ENCODE peak calls at places on chromosomes 6 and 20, in nine cellular contexts. F is cardiac muscle cell, O is right atrium auricular region, K is tibial nerve, X is fibroblast of lung, N is MM.1S, H is psoas muscle, E is AG04450, R is gastrocnemius medialis. B is an unnamed sample.
A peak's percentile ranks its signal among the peaks of the same experiment; 100 is the strongest.

GRCh38 chr6:33212857-33213165 is 4.5 kb downstream of the RING1 start:
- DNase-seq in F (no peak), O (no peak), K (no peak), X (no peak), N (no peak), H (no peak), E (no peak), R (no peak), B (no peak)

GRCh38 chr20:60087563-60088105 is 129.4 kb downstream of the CDH26 start:
- DNase-seq in F (peak; percentile 33), O (no peak), K (no peak), X (peak; percentile 16), N (no peak), H (no peak), E (no peak), R (no peak), B (no peak)

GRCh38 chr20:41600926-41601631 is 17.1 kb downstream of the CHD6 start:
- DNase-seq in F (no peak), O (no peak), K (no peak), X (no peak), N (no peak), H (no peak), E (no peak), R (no peak), B (no peak)

GRCh38 chr6:117469791-117470190 is 12.7 kb upstream of the DCBLD1 start:
- DNase-seq in F (no peak), O (no peak), K (no peak), X (no peak), N (no peak), H (no peak), E (no peak), R (no peak), B (no peak)

GRCh38 chr6:72715119-72715518 is 93.3 kb downstream of the KCNQ5 start:
- DNase-seq in F (no peak), O (no peak), K (no peak), X (no peak), N (no peak), H (no peak), E (no peak), R (no peak), B (no peak)

GRCh38 chr20:6709865-6710595 is 57.5 kb upstream of the BMP2 start:
- DNase-seq in F (no peak), O (no peak), K (no peak), X (peak; percentile 50), N (no peak), H (no peak), E (no peak), R (no peak), B (no peak)

GRCh38 chr6:146578054-146578453 is 20.7 kb upstream of the ADGB start:
- DNase-seq in F (peak; percentile 2), O (no peak), K (no peak), X (peak; percentile 33), N (no peak), H (no peak), E (no peak), R (no peak), B (no peak)

GRCh38 chr6:150334790-150335783 is 33.7 kb upstream of the IYD start:
- DNase-seq in F (peak; percentile 87), O (no peak), K (peak; percentile 71), X (peak; percentile 69), N (peak; percentile 9), H (no peak), E (peak; percentile 62), R (no peak), B (no peak)

GRCh38 chr6:55643868-55644267 is 64.9 kb upstream of the HMGCLL1 start:
- DNase-seq in F (peak; percentile 15), O (no peak), K (no peak), X (peak; percentile 36), N (no peak), H (no peak), E (no peak), R (no peak), B (no peak)

GRCh38 chr20:51342510-51343236 is 199.8 kb downstream of the NFATC2 start:
- DNase-seq in F (no peak), O (no peak), K (no peak), X (no peak), N (peak; percentile 53), H (no peak), E (no peak), R (no peak), B (no peak)

GRCh38 chr6:73515204-73516101 is 5.4 kb downstream of the EEF1A1 start:
- DNase-seq in F (peak; percentile 89), O (no peak), K (peak; percentile 60), X (peak; percentile 80), N (peak; percentile 68), H (no peak), E (peak; percentile 50), R (peak; percentile 31), B (no peak)

GRCh38 chr6:87093651-87094050 is 1.3 kb downstream of the CGA start:
- DNase-seq in F (no peak), O (no peak), K (no peak), X (peak; percentile 77), N (no peak), H (no peak), E (no peak), R (no peak), B (no peak)

GRCh38 chr6:29547573-29547972 is 12.0 kb downstream of the UBD start:
- DNase-seq in F (no peak), O (no peak), K (no peak), X (no peak), N (no peak), H (no peak), E (no peak), R (no peak), B (no peak)

GRCh38 chr20:32474717-32474966 is 110.5 kb downstream of the NOL4L start:
- DNase-seq in F (no peak), O (no peak), K (no peak), X (no peak), N (no peak), H (no peak), E (no peak), R (no peak), B (no peak)

GRCh38 chr20:62774762-62775161 is 21.5 kb upstream of the MRGBP start:
- DNase-seq in F (no peak), O (no peak), K (no peak), X (no peak), N (no peak), H (no peak), E (no peak), R (no peak), B (no peak)

GRCh38 chr6:137958809-137959565 is 91.9 kb downstream of the TNFAIP3 start:
- DNase-seq in F (peak; percentile 49), O (no peak), K (no peak), X (no peak), N (no peak), H (no peak), E (no peak), R (no peak), B (no peak)

GRCh38 chr6:10404107-10404798 is 10.6 kb downstream of the TFAP2A start:
- DNase-seq in F (peak; percentile 97), O (peak; percentile 73), K (peak; percentile 72), X (peak; percentile 88), N (peak; percentile 97), H (peak; percentile 87), E (peak; percentile 86), R (peak; percentile 72), B (no peak)
- H3K4me3 ChIP-seq in F (peak overlapping the region; percentile 36), O (peak overlapping the region; percentile 42), K (peak overlapping the region; percentile 60), X (peak overlapping the region; percentile 66), N (peak overlapping the region; percentile 86), H (peak overlapping the region; percentile 71), E (peak overlapping the region; percentile 73), R (peak overlapping the region; percentile 54), B (peak overlapping the region; percentile 70)

DNA sequence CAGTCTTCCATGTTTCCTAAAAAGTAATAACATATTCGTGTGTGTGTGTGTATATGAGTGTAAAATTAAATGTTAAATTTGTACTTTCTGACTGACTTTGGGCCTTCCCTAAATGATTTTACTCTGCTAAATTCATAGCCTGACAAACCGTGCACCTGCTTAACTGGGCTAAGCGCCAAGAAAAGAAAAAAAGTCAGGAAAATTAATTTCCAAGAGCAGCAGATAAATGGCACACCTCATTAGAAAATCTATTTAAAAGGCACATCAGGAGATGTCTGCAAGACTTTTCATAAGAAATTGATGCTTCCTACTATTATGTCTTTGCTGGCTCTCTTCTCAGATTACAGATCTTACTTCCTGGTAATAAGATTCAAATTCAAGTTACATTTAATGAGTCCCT is 72.4 kb downstream of the TRDN start:
- DNase-seq in F (no peak), O (no peak), K (no peak), X (no peak), N (no peak), H (no peak), E (no peak), R (no peak), B (no peak)
- H3K27ac ChIP-seq in F (no peak overlapping the region), O (no peak overlapping the region), K (no peak overlapping the region), X (no peak overlapping the region), N (no peak overlapping the region), H (peak overlapping the region; percentile 58), E (no peak overlapping the region), R (peak overlapping the region; percentile 63), B (no peak overlapping the region)

DNA sequence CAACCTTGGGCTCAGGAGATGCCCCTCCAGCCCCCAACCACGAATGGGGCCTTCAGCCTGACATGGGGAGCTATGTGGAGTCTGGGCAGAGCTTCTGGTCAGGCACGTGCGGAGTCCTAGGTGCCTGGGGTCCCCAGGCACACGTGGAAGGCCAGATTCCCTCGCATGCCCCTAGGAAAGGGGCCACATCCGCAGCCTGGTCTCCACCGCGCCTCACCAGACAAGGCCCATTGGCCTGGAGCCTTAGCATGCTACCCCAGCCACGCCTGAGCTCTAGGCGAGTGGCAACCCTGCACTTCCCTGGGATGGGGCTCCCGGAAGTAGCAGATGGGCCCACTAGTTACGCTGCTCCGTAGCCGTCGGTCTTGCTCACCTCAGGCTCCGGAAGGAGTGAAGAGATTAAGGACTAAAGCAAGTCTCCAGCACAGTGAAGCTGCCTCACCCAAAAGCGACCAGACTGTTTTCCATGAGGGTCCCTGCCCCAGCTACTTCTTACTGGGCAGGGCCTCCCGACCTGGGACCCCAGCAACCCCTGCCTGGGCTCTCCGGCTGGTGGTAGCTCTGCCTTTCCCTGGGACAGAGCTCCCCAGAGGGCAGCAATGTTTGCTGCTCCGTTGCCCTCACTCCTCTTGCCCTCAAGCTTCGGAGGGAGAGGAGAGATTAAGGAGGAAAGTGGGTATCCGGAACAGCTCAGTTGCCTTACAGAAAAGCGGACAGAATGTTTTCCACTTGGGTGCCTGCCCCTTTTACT is 93.2 kb upstream of the IMPG1 start:
- DNase-seq in F (no peak), O (no peak), K (no peak), X (no peak), N (no peak), H (no peak), E (no peak), R (no peak), B (no peak)
- H3K9me3 ChIP-seq in F (no peaks in the 10 kb centered on the region), O (no peaks in the 10 kb centered on the region), K (no peaks in the 10 kb centered on the region), X (no peaks in the 10 kb centered on the region), N (no peaks in the 10 kb centered on the region), H (no peaks in the 10 kb centered on the region), E (peaks cover 20% of the 10 kb centered on the region), R (no peaks in the 10 kb centered on the region), B (no peaks in the 10 kb centered on the region)

DNA sequence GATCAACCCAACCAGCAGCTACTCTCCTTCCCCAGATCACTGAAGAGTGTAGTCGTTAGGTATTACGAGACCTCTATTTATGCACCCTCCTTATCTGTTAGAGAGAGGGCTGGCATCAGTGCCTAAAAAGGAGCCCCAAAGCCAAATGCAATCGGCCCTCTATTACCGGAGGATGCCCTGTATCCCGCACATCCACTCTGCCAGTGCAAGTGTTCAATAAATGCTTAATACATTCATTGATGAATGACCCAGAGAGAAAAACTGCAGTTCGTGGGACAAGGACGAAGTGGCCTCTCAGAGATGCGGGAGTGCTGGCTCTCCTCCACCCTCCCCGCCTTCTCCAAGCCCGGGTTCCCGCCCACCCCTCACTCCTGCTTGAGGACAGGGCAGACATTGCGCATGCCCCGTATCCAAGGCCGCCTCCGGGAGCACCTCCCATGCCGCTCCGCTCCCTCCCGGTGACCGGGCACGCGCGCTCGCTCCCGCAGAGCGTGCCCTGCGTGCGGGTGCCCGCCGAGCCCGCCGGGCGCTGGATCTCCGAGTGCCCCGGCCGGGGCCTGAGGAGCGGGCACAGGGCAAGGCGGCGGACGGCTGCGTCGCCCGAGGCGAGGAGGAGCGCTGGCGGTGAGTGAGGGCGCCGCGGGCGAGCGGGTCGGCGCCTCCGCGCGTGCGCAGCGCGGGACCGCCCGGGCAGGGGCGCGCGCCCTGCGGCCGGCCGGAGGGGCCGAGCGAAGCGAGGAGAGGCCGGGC is 27.2 kb upstream of the BTBD3 start:
- DNase-seq in F (peak; percentile 95), O (peak; percentile 82), K (peak; percentile 56), X (peak; percentile 90), N (peak; percentile 81), H (peak; percentile 91), E (peak; percentile 78), R (peak; percentile 80), B (peak; percentile 51)
- H3K4me3 ChIP-seq in F (peak overlapping the region; percentile 81), O (peak overlapping the region; percentile 60), K (peak overlapping the region; percentile 91), X (peak overlapping the region; percentile 51), N (peak overlapping the region; percentile 61), H (peak overlapping the region; percentile 82), E (peak overlapping the region; percentile 73), R (peak overlapping the region; percentile 72), B (peak overlapping the region; percentile 91)